ENCODE peak calls at places on chromosome 10, in six cellular contexts. C is HepG2, S is HCT116, K is H1, P is GM12878, G is K562. I is an unnamed sample.

GRCh38 chr10:125080296-125080695 is 80.1 kb downstream of the CTBP2 start:
- DNase-seq in C (no peak), S (no peak), K (no peak), P (no peak), G (no peak), I (no peak)

GRCh38 chr10:73054286-73054685 is 42.4 kb downstream of the P4HA1 start:
- DNase-seq in C (no peak), S (no peak), K (no peak), P (peak), G (no peak), I (no peak)

GRCh38 chr10:108616559-108617285 is 1306.6 kb downstream of the XPNPEP1 start:
- DNase-seq in C (no peak), S (no peak), K (no peak), P (no peak), G (no peak), I (no peak)

GRCh38 chr10:97006364-97006763 is 174.3 kb downstream of the LCOR start:
- DNase-seq in C (no peak), S (no peak), K (no peak), P (no peak), G (no peak), I (no peak)

GRCh38 chr10:89283988-89284475 is 17.8 kb upstream of the IFIT2 start:
- DNase-seq in C (peak), S (no peak), K (no peak), P (no peak), G (no peak), I (no peak)

GRCh38 chr10:110833941-110834621 is 37.6 kb upstream of the PDCD4 start:
- DNase-seq in C (no peak), S (no peak), K (no peak), P (no peak), G (no peak), I (no peak)

GRCh38 chr10:15540729-15541128 is 169.6 kb upstream of the FAM171A1 start:
- DNase-seq in C (no peak), S (no peak), K (no peak), P (no peak), G (no peak), I (no peak)

GRCh38 chr10:34655286-34656170 is 159.6 kb downstream of the PARD3 start:
- DNase-seq in C (peak), S (peak), K (peak), P (no peak), G (peak), I (peak)

DNA sequence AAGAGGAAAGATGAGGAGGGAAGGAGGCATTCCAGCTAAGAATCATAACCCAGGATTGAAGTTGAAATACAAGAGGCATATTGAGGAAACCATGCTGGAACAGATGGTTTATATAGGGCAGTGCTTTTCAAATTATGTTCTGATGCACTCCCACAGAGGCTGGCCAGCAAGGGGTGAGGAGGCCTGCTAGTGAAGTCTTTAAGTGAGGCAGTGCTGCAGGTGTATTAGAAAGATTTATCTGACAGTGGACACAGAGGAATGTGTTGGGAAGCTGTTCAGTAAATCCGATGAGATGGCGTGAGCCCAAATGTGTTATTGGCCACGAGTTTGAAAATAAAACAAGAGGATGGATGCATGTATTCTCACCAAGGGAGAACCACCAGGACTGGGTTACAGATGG is 28.6 kb downstream of the REEP3 start:
- DNase-seq in C (no peak), S (no peak), K (no peak), P (no peak), G (no peak), I (no peak)
- TF ChIP-seq ZNF274 in C (no peak), S (no peak), K (no peak), P (no peak), G (no peak), I (no peak)

GRCh38 chr10:119233123-119233820 is 25.9 kb downstream of the GRK5 start:
- DNase-seq in C (no peak), S (no peak), K (no peak), P (no peak), G (no peak), I (no peak)

GRCh38 chr10:119235381-119235780 is 28.0 kb downstream of the GRK5 start:
- DNase-seq in C (no peak), S (no peak), K (no peak), P (no peak), G (no peak), I (no peak)

GRCh38 chr10:119237722-119238436 is 30.5 kb downstream of the GRK5 start:
- DNase-seq in C (no peak), S (no peak), K (no peak), P (no peak), G (no peak), I (no peak)

GRCh38 chr10:119231654-119232053 is 24.3 kb downstream of the GRK5 start:
- DNase-seq in C (no peak), S (no peak), K (no peak), P (no peak), G (no peak), I (no peak)

GRCh38 chr10:119233821-119234220 is 26.4 kb downstream of the GRK5 start:
- DNase-seq in C (no peak), S (no peak), K (no peak), P (no peak), G (no peak), I (no peak)
- TF ChIP-seq ZNF274 in C (no peak), S (no peak), K (no peak), P (no peak), G (no peak), I (no peak)

GRCh38 chr10:63431962-63432797 is 33.6 kb downstream of the JMJD1C start:
- DNase-seq in C (no peak), S (no peak), K (no peak), P (peak), G (no peak), I (no peak)
- TF ChIP-seq ZNF274 in C (no peak), S (no peak), K (no peak), P (no peak), G (no peak), I (no peak)

GRCh38 chr10:44259090-44259874 is 125.6 kb downstream of the CXCL12 start:
- DNase-seq in C (peak), S (no peak), K (no peak), P (no peak), G (no peak), I (no peak)

GRCh38 chr10:44258019-44258418 is 126.9 kb downstream of the CXCL12 start:
- DNase-seq in C (no peak), S (no peak), K (no peak), P (no peak), G (no peak), I (no peak)

GRCh38 chr10:44260286-44260928 is 124.5 kb downstream of the CXCL12 start:
- DNase-seq in C (no peak), S (no peak), K (no peak), P (peak), G (no peak), I (no peak)

GRCh38 chr10:44261296-44261695 is 123.6 kb downstream of the CXCL12 start:
- DNase-seq in C (no peak), S (no peak), K (no peak), P (no peak), G (no peak), I (no peak)

DNA sequence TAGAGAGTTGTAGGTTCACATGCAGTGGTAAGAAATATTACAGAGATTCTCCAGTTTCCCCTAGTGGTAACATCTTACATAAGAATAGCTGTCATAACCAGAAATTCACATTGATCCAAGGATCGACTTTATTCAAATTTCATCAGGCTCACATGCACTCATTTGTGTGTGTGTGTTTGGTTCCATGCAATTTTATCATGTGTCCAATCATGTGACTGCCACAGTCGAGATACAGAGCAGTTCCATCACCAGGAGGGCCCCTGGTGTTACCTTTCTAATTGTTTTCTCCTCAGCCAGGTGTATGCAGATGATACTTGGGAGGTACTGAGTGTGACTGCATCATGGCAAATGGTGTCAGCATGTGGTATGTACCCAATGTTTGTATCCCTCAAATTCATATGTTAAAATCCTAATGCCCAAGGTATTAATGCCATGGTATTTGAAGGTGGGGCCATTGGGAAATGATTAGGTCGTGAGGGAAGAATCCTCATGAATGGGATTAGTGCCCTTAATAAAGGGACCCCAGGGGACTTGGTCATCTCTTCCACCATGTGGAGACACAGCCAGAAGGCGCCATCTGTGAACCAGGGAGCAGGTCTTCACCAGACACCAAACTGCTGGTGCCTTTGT is 126.3 kb downstream of the CXCL12 start:
- DNase-seq in C (no peak), S (no peak), K (no peak), P (no peak), G (no peak), I (no peak)
- TF ChIP-seq ZNF274 in C (no peak), S (no peak), K (no peak), P (no peak), G (no peak), I (no peak)

GRCh38 chr10:27345455-27345909 is 104.9 kb upstream of the ACBD5 start:
- DNase-seq in C (no peak), S (no peak), K (no peak), P (peak), G (no peak), I (no peak)
- TF ChIP-seq ZNF274 in C (no peak), S (no peak), K (no peak), P (no peak), G (no peak), I (no peak)

GRCh38 chr10:86374664-86375063 is 8.1 kb upstream of the GRID1 start:
- DNase-seq in C (no peak), S (no peak), K (peak), P (no peak), G (no peak), I (no peak)
- TF ChIP-seq ZNF274 in C (no peak), S (no peak), K (no peak), P (no peak), G (no peak), I (no peak)

I was measured in NT2/D1.